ENCODE peak calls at places on chromosomes 16 and 17, in nine cellular contexts. T is ovary; S is cardiac muscle cell; C is breast epithelium; F is lung; G is aorta; Q is right lobe of liver; A is IMR-90; J is CD8-positive, alpha-beta memory T cell. H is an unnamed sample. For H3K4me1, the result is how much of the 10 kb centered on the place peaks cover.

GRCh38 chr16:30026449-30026848 is 3.5 kb downstream of the C16orf92 start:
- DNase-seq in Q (no peak), F (no peak), J (no peak), T (no peak), C (no peak), A (no peak), G (no peak), S (no peak), H (no peak)

GRCh38 chr17:82973456-82974135 is 105.8 kb upstream of the METRNL start:
- DNase-seq in S (no peak), J (peak), A (no peak), T (no peak), G (no peak), F (no peak), Q (no peak), C (no peak), H (no peak)

GRCh38 chr16:8634991-8635736 is 13.7 kb downstream of the METTL22 start:
- DNase-seq in F (no peak), A (peak), S (peak), G (no peak), T (no peak), J (no peak), Q (no peak), C (no peak), H (no peak)

GRCh38 chr17:55458977-55459376 is 37.3 kb upstream of the MMD start:
- DNase-seq in F (no peak), G (no peak), S (no peak), J (no peak), Q (no peak), T (no peak), C (no peak), A (peak), H (peak)

GRCh38 chr16:81518439-81518757 is 73.8 kb downstream of the CMIP start:
- DNase-seq in S (no peak), Q (peak), F (no peak), G (peak), A (no peak), C (peak), J (no peak), T (no peak), H (no peak)

GRCh38 chr16:85369741-85370528 is 243.2 kb upstream of the GSE1 start:
- DNase-seq in Q (no peak), J (no peak), G (peak), C (no peak), S (peak), F (peak), A (no peak), T (no peak), H (peak)

GRCh38 chr17:79670537-79671386 is 59.9 kb upstream of the RBFOX3 start:
- DNase-seq in J (no peak), C (peak), S (no peak), A (no peak), F (no peak), G (no peak), Q (no peak), T (no peak), H (no peak)

GRCh38 chr17:72253597-72253996 is 132.8 kb downstream of the SOX9 start:
- DNase-seq in S (no peak), J (no peak), F (no peak), G (no peak), C (no peak), T (no peak), Q (no peak), A (no peak), H (no peak)

GRCh38 chr17:80371196-80371595 is 43.8 kb upstream of the ENDOV start:
- DNase-seq in T (no peak), C (no peak), A (no peak), G (peak), J (no peak), F (no peak), Q (no peak), S (no peak), H (no peak)

GRCh38 chr16:17440131-17440530 is 30.6 kb downstream of the XYLT1 start:
- DNase-seq in T (no peak), Q (no peak), J (no peak), F (no peak), G (no peak), S (no peak), C (no peak), A (no peak), H (no peak)

GRCh38 chr16:57964157-57964700 is 6.7 kb downstream of the CNGB1 start:
- DNase-seq in T (no peak), G (no peak), Q (peak), S (no peak), J (peak), C (no peak), F (no peak), A (no peak), H (no peak)

GRCh38 chr16:65119905-65120341 is 1.9 kb downstream of the CDH11 start:
- DNase-seq in A (peak), C (no peak), F (no peak), T (peak), S (peak), J (no peak), Q (no peak), G (peak), H (peak)

GRCh38 chr16:1941924-1942809 is 832 bp downstream of the MSRB1 start:
- DNase-seq in G (no peak), Q (no peak), T (peak), J (no peak), S (no peak), A (no peak), C (no peak), F (peak), H (no peak)

GRCh38 chr17:16013943-16014407 is 14.4 kb downstream of the TTC19 start:
- DNase-seq in F (no peak), T (no peak), A (peak), G (no peak), J (no peak), S (peak), Q (no peak), C (no peak), H (peak)

GRCh38 chr16:58020628-58021521 is 4.7 kb upstream of the MMP15 start:
- DNase-seq in C (no peak), Q (peak), A (peak), J (peak), F (peak), S (peak), G (no peak), T (peak), H (no peak)

GRCh38 chr17:8103549-8103948 is 14.8 kb downstream of the ALOXE3 start:
- DNase-seq in S (no peak), A (no peak), F (no peak), Q (no peak), J (no peak), G (no peak), C (no peak), T (no peak), H (no peak)

GRCh38 chr17:46160169-46160568 is 33.1 kb downstream of the KANSL1 start:
- DNase-seq in C (no peak), G (no peak), A (no peak), S (no peak), J (no peak), Q (no peak), F (no peak), T (no peak), H (no peak)
- H3K4me1 ChIP-seq in C (under half), G (under half), A (under half), S (half or more), J (half or more), Q (under half), F (under half), T (under half), H (half or more)

GRCh38 chr16:89197633-89198416 is 2.5 kb downstream of the SLC22A31 start:
- DNase-seq in C (no peak), T (peak), S (no peak), Q (no peak), J (no peak), A (no peak), F (no peak), G (peak), H (no peak)

GRCh38 chr16:89198417-89199240 is 1.7 kb downstream of the SLC22A31 start:
- DNase-seq in G (peak), Q (no peak), C (no peak), A (no peak), J (no peak), F (no peak), S (no peak), T (peak), H (no peak)

GRCh38 chr16:89200850-89201466 is 621 bp upstream of the SLC22A31 start:
- DNase-seq in S (no peak), G (peak), A (no peak), F (no peak), T (no peak), Q (no peak), C (no peak), J (no peak), H (no peak)

GRCh38 chr16:89200124-89200849 is at the start of gene SLC22A31:
- DNase-seq in F (peak), A (no peak), S (no peak), T (no peak), G (peak), C (no peak), J (no peak), Q (no peak), H (no peak)

DNA sequence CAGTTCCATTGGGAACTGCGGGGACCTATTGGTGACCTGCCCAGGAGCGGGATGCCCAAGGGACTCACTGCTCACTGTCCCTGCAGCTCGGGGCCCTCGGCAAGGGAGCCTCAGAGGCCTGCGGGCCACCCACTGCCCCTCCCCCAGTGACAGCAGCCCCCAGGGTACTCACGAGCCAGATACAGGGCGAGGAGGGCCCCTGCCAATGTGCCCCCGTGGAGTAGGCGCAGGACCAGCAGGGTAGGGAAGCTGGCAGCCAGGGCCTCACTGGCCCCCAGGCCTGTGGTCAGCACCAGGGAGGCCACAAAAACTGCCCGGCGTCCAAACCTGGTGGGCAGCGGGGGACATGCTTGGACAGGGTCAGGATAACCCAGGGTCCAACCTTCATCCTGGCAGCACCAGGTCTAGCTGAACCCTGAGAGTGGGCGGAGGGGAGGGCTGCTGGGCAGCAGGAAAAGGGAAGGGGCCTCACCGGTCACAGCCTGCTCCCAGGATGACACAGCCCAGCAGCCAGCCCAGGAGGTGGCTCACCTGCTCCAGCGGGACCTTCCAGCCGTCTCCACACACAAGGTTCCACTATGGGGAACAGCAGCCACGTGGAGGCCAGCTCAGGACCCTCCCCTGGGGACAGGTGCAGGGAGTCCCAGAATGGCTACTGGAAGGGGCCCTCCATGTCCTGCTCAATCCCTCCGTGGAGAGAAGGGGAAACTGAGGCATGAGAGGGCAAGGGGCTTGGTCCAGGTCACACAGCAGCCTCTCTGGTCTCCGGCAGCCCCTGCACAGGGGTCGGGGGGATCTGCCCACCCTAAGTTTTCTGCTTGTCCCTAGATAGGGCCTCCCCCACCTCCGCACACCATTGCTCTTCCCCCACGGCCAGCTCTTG is 855 bp downstream of the SLC22A31 start:
- DNase-seq in Q (no peak), G (peak), A (no peak), S (no peak), T (no peak), F (no peak), J (no peak), C (no peak), H (peak)
- H3K4me3 ChIP-seq in Q (no peak), G (no peak), A (no peak), S (no peak), T (no peak), F (no peak), J (no peak), C (no peak), H (no peak)

GRCh38 chr17:34366051-34366450 is 3.0 kb upstream of the CCL1 start:
- DNase-seq in G (no peak), S (no peak), T (no peak), C (no peak), A (no peak), F (peak), Q (no peak), J (no peak), H (no peak)

GRCh38 chr17:34364741-34365140 is 1.7 kb upstream of the CCL1 start:
- DNase-seq in Q (no peak), C (no peak), S (no peak), J (no peak), G (no peak), T (no peak), F (no peak), A (no peak), H (no peak)

GRCh38 chr17:34363183-34363661 is at the start of gene CCL1:
- DNase-seq in S (no peak), G (no peak), C (no peak), J (no peak), F (no peak), Q (no peak), A (no peak), T (no peak), H (no peak)

GRCh38 chr17:34366529-34367107 is 3.6 kb upstream of the CCL1 start:
- DNase-seq in F (peak), C (no peak), Q (no peak), T (no peak), J (no peak), A (no peak), G (no peak), S (no peak), H (no peak)

DNA sequence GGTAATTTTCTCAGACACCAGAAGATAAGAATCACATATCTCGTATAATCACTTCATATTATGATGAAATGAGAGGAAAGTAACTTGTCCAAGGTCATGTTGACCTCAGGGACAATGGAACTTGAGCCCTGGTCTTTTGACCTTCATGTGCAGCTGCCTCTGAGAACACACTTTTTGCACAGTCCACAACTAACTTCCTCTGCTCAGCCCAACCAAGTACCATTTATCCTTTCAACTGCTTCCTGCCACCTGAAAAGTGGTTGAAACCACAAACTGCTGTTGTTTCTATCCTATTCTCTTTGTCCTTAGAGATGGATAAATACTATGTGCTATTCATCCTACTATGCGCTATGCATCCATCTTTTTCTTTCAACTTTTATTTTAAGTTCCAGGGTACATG is 2.3 kb upstream of the CCL1 start:
- DNase-seq in C (no peak), J (no peak), G (no peak), S (no peak), T (no peak), F (no peak), Q (no peak), A (no peak), H (no peak)
- H3K4me1 ChIP-seq in C (under half), J (under half), G (under half), S (under half), T (under half), F (under half), Q (under half), A (under half), H (under half)

DNA sequence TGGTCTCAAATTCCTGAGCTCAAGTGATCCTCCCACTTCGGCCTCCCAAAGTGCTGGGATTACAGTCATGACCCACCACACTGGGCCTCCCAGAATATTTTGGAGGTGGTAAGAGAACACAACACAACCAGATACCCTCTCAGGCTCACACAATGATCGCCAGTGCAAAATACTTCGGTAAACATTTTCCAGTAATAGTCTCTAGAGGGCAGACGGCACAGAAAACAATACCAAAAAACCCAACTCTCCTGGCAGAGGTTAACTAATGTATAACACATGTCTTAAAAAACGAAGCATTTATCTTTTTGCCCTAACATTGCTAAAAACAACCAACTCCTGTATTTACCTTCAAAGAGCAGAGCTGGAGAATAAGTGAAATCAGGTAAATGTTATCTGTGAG is 10.5 kb downstream of the NUFIP2 start:
- DNase-seq in Q (no peak), S (no peak), C (no peak), T (no peak), J (no peak), G (no peak), F (no peak), A (no peak), H (peak)
- H3K4me3 ChIP-seq in Q (no peak), S (no peak), C (no peak), T (no peak), J (no peak), G (no peak), F (no peak), A (no peak), H (no peak)

GRCh38 chr16:89295071-89295900 is 77.8 kb downstream of the ZNF778 start:
- DNase-seq in T (no peak), A (no peak), S (no peak), G (no peak), Q (no peak), C (no peak), J (no peak), F (no peak), H (no peak)
- H3K4me1 ChIP-seq in T (under half), A (under half), S (under half), G (under half), Q (under half), C (under half), J (under half), F (under half), H (under half)

DNA sequence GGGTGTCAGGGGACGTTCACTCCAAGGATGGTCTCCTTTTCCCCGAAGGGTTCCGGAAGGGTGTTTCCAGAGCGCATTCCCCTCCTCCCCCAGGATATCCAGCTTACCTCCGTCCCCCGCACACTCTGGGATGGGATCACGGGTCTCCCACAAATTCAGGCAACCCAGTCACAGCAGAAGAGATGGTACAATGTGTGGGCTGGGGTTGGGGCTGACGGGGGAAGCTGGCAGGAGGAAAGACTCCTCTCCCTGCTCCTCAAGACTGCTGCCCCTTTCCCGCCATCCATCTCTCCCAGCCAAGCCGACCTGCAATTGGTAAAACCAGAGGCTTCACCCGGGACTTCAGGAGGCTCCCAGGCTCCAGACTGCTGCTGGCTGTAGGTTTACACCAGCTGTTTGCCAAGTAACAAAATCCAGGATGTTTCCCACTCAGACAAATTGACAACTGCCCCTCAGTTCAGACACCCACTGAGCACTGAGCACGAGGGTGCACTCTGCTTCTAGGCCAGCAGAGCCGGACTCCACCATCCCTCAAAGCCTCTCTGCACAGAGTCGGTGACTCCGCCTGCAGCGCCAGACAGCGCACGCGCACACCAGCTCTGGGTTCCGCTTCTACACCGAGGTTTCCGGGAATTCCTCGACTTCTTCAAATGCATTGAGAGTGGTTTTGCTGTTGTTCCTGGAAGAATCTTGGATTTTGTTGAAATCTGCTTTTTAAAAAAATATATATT is 37.7 kb downstream of the ASPA start:
- DNase-seq in Q (no peak), S (no peak), G (no peak), T (no peak), F (no peak), C (no peak), A (no peak), J (no peak), H (no peak)
- H3K4me3 ChIP-seq in Q (no peak), S (no peak), G (no peak), T (no peak), F (no peak), C (peak), A (peak), J (no peak), H (no peak)